ENCODE peak calls at places on chromosomes 11 and 22, in five cellular contexts. N is body of pancreas, X is heart left ventricle, H is endothelial cell of umbilical vein, V is A549. S is an unnamed sample. For H3K4me1, the result is how much of the 10 kb centered on the place peaks cover.

GRCh38 chr11:130913268-130913667 is 3.0 kb downstream of the SNX19 start:
- DNase-seq in N (no peak), X (no peak), H (no peak), V (no peak), S (no peak)

GRCh38 chr11:43681543-43681942 is 1.0 kb downstream of the HSD17B12 start:
- DNase-seq in N (no peak), X (no peak), H (no peak), V (peak), S (no peak)

GRCh38 chr11:68436985-68437926 is 23.3 kb upstream of the PPP6R3 start:
- DNase-seq in N (no peak), X (peak), H (peak), V (peak), S (no peak)

GRCh38 chr11:76339217-76339616 is 41.7 kb downstream of the THAP12 start:
- DNase-seq in N (no peak), X (peak), H (peak), V (no peak), S (peak)

GRCh38 chr11:112453601-112454577 is 193.2 kb upstream of the PLET1 start:
- DNase-seq in N (peak), X (peak), H (peak), V (peak), S (no peak)

GRCh38 chr11:47886096-47886495 is 37.9 kb upstream of the NUP160 start:
- DNase-seq in N (no peak), X (no peak), H (peak), V (peak), S (peak)

GRCh38 chr11:89436071-89436470 is 55.1 kb downstream of the NOX4 start:
- DNase-seq in N (no peak), X (no peak), H (peak), V (no peak), S (no peak)

GRCh38 chr22:29394931-29395581 is 6.7 kb upstream of the AP1B1 start:
- DNase-seq in N (peak), X (peak), H (peak), V (peak), S (peak)

GRCh38 chr22:40498454-40499186 is 128.2 kb downstream of the SGSM3 start:
- DNase-seq in N (no peak), X (no peak), H (peak), V (peak), S (no peak)

GRCh38 chr22:45294030-45294429 is 9.3 kb downstream of the UPK3A start:
- DNase-seq in N (no peak), X (no peak), H (no peak), V (no peak), S (no peak)
- H3K4me1 ChIP-seq in N (under half), X (under half), H (under half), V (under half), S (under half)

GRCh38 chr11:96155627-96156378 is 187.2 kb downstream of the MAML2 start:
- DNase-seq in N (peak), X (peak), H (peak), V (peak), S (peak)
- H3K4me3 ChIP-seq in N (no peak), X (no peak), H (no peak), V (no peak), S (no peak)

GRCh38 chr11:19675397-19675796 is 37.2 kb upstream of the NAV2 start:
- DNase-seq in N (no peak), X (no peak), H (no peak), V (no peak), S (no peak)

GRCh38 chr11:19672591-19673206 is 39.9 kb upstream of the NAV2 start:
- DNase-seq in N (no peak), X (no peak), H (no peak), V (no peak), S (no peak)

GRCh38 chr11:19674831-19675230 is 37.8 kb upstream of the NAV2 start:
- DNase-seq in N (no peak), X (no peak), H (no peak), V (no peak), S (no peak)

GRCh38 chr11:19674420-19674819 is 38.2 kb upstream of the NAV2 start:
- DNase-seq in N (no peak), X (no peak), H (no peak), V (no peak), S (no peak)

GRCh38 chr11:19673924-19674390 is 38.7 kb upstream of the NAV2 start:
- DNase-seq in N (no peak), X (peak), H (peak), V (no peak), S (peak)
- TF ChIP-seq POLR2A in N (no peak), X (no peak), H (no peak), V (no peak), S (no peak)

DNA sequence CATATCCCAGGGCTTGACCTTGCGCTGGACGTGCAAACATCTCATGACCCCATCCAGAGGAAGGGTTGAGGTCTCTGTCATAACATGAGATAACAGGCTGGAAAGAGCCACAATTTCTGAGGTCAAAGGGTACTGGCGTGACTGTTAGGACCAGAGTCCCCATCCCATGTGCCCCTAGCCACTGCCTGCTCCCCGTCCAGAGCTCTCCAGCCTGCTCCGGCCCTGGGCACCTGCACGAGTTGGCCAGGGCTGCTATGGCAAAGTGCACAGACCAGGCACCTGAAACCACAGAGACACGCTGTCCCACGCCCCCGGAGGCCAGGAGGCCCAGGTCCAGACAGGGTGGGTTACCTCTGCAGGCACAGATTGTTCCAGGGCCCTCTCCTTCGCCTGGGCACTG is 58.9 kb downstream of the SHANK2 start:
- DNase-seq in N (no peak), X (no peak), H (no peak), V (no peak), S (no peak)
- H3K4me1 ChIP-seq in N (under half), X (under half), H (under half), V (under half), S (under half)

GRCh38 chr22:38753894-38754246 is 1.9 kb downstream of the SUN2 start:
- DNase-seq in N (no peak), X (no peak), H (no peak), V (no peak), S (no peak)

GRCh38 chr22:38754247-38755154 is 1.3 kb downstream of the SUN2 start:
- DNase-seq in N (peak), X (peak), H (peak), V (no peak), S (peak)

GRCh38 chr22:38755911-38756532 is at the start of gene SUN2:
- DNase-seq in N (peak), X (peak), H (peak), V (peak), S (peak)

GRCh38 chr22:38756631-38757463 is 1.0 kb upstream of the SUN2 start:
- DNase-seq in N (peak), X (peak), H (peak), V (no peak), S (no peak)

GRCh38 chr22:38755155-38755910 is 465 bp downstream of the SUN2 start:
- DNase-seq in N (peak), X (peak), H (peak), V (peak), S (peak)
- H3K4me3 ChIP-seq in N (peak), X (peak), H (peak), V (peak), S (peak)

GRCh38 chr11:62125881-62126280 is 2.1 kb downstream of the INCENP start:
- DNase-seq in N (no peak), X (no peak), H (no peak), V (no peak), S (no peak)

GRCh38 chr11:62125316-62125715 is 1.5 kb downstream of the INCENP start:
- DNase-seq in N (no peak), X (no peak), H (no peak), V (no peak), S (no peak)

GRCh38 chr11:62122076-62122475 is 1.7 kb upstream of the INCENP start:
- DNase-seq in N (no peak), X (no peak), H (no peak), V (peak), S (no peak)

GRCh38 chr11:62124186-62125113 is 639 bp downstream of the INCENP start:
- DNase-seq in N (peak), X (no peak), H (peak), V (no peak), S (no peak)

DNA sequence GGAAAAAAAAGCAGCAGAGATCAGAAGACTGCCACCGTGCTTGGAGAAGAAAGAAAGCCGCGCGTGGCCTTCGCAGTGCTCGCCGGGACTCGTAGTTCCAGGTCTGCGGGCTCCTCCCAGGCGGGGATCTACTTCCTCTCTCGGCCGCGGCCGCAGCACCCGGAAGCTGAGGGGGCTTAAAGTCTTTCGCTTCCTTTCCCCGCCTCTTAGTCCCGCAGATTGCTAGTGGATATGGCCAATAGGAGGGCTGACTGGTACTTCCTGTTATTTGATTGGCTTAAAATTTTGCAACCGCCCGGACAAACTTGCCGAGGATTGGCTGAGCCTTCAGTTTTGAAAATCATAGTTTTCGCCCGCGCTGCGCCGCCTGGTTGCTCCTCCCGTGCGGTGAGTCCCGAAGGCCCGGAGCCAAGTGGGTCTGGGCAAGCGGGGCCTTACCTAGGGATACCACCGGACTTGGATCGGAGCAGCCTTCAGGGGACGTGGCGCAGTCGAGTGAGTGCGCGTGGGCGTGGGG is at the start of gene INCENP:
- DNase-seq in N (peak), X (peak), H (peak), V (peak), S (peak)
- TF ChIP-seq POLR2A in N (no peak), X (peak), H (peak), V (no peak), S (no peak)